ENCODE peak calls at places on chromosomes 16 and 17, in eight cellular contexts. Z is adrenal gland; R is CD8-positive, alpha-beta memory T cell; P is body of pancreas; U is cardiac muscle cell; B is fibroblast of lung; Q is ovary; L is esophagus squamous epithelium. D is an unnamed sample. For H3K4me1, the result is how much of the 10 kb centered on the place peaks cover.

GRCh38 chr16:50614956-50615727 is 66.0 kb downstream of the SNX20 start:
- DNase-seq in B (no peak), U (no peak), R (no peak), L (no peak), P (no peak), Z (no peak), Q (no peak), D (no peak)

GRCh38 chr17:39164675-39165143 is 1.3 kb downstream of the ARL5C start:
- DNase-seq in Q (peak), B (peak), L (no peak), R (peak), P (peak), U (peak), Z (peak), D (peak)

GRCh38 chr16:20763461-20764232 is at the start of gene ACSM3:
- DNase-seq in L (no peak), Z (peak), B (peak), U (peak), P (peak), R (peak), Q (peak), D (no peak)

GRCh38 chr16:16159662-16160061 is 63.6 kb downstream of the ABCC6 start:
- DNase-seq in B (no peak), U (no peak), P (no peak), Q (no peak), Z (no peak), R (no peak), L (no peak), D (no peak)

GRCh38 chr17:21194688-21195087 is 19.3 kb downstream of the TMEM11 start:
- DNase-seq in Z (peak), Q (peak), L (no peak), B (peak), P (no peak), R (no peak), U (peak), D (peak)

GRCh38 chr16:78028018-78028417 is 5.7 kb downstream of the CLEC3A start:
- DNase-seq in R (no peak), U (no peak), Z (no peak), Q (no peak), B (no peak), P (no peak), L (no peak), D (no peak)

GRCh38 chr17:56499799-56500388 is 93.6 kb upstream of the NOG start:
- DNase-seq in L (no peak), R (no peak), U (peak), Z (no peak), P (no peak), B (peak), Q (no peak), D (no peak)

GRCh38 chr16:50696575-50697420 is 3.4 kb downstream of the NOD2 start:
- DNase-seq in U (peak), B (peak), L (peak), P (peak), Q (peak), Z (peak), R (peak), D (peak)

GRCh38 chr17:49076575-49077384 is 55.8 kb upstream of the B4GALNT2 start:
- DNase-seq in U (peak), B (peak), P (no peak), R (no peak), Q (no peak), Z (no peak), L (no peak), D (no peak)

GRCh38 chr16:5045499-5046115 is 11.9 kb upstream of the NAGPA start:
- DNase-seq in Q (no peak), Z (no peak), L (no peak), B (no peak), R (peak), U (no peak), P (no peak), D (no peak)

GRCh38 chr17:43881176-43881575 is 26.2 kb downstream of the MPP2 start:
- DNase-seq in Z (no peak), P (no peak), U (no peak), L (no peak), R (no peak), Q (no peak), B (no peak), D (no peak)

GRCh38 chr17:77280304-77280910 is 139.6 kb downstream of the SEC14L1 start:
- DNase-seq in P (no peak), Z (no peak), R (no peak), U (peak), L (no peak), B (peak), Q (no peak), D (peak)

GRCh38 chr16:5465714-5466113 is 368.1 kb upstream of the EEF2KMT start:
- DNase-seq in L (no peak), B (no peak), R (no peak), Z (no peak), Q (no peak), U (no peak), P (no peak), D (no peak)

GRCh38 chr17:67215991-67216421 is 29.0 kb downstream of the HELZ start:
- DNase-seq in Z (no peak), R (no peak), Q (no peak), U (no peak), L (no peak), P (peak), B (peak), D (no peak)

GRCh38 chr16:55999683-56000082 is 124.5 kb upstream of the CES5A start:
- DNase-seq in L (no peak), P (no peak), R (no peak), Z (no peak), U (no peak), B (no peak), Q (no peak), D (no peak)

GRCh38 chr16:48498761-48499600 is 111.0 kb downstream of the N4BP1 start:
- DNase-seq in R (no peak), Q (peak), U (peak), P (peak), B (peak), Z (peak), L (no peak), D (no peak)

GRCh38 chr16:88763502-88764053 is 21.4 kb downstream of the PIEZO1 start:
- DNase-seq in U (no peak), P (peak), B (no peak), R (no peak), Z (no peak), Q (no peak), L (no peak), D (no peak)

GRCh38 chr17:79014158-79014758 is 4.7 kb upstream of the CANT1 start:
- DNase-seq in L (no peak), P (no peak), Q (no peak), Z (no peak), B (no peak), U (no peak), R (no peak), D (no peak)

GRCh38 chr17:48624544-48625501 is 1.3 kb downstream of the HOXB9 start:
- DNase-seq in Q (no peak), Z (no peak), L (no peak), B (no peak), R (no peak), U (no peak), P (no peak), D (no peak)

GRCh38 chr17:79192503-79193500 is 118.2 kb downstream of the ENGASE start:
- DNase-seq in L (no peak), Q (no peak), R (no peak), B (peak), U (peak), Z (peak), P (peak), D (peak)

GRCh38 chr17:8832711-8833352 is 33.7 kb upstream of the MFSD6L start:
- DNase-seq in R (no peak), Z (no peak), P (peak), B (no peak), L (no peak), U (no peak), Q (no peak), D (no peak)

GRCh38 chr17:69047368-69048263 is 13.1 kb downstream of the ABCA9 start:
- DNase-seq in U (peak), L (no peak), P (peak), R (no peak), Q (peak), B (peak), Z (peak), D (peak)

GRCh38 chr16:23348579-23349469 is 46.7 kb downstream of the SCNN1B start:
- DNase-seq in R (no peak), L (no peak), Q (no peak), B (no peak), Z (no peak), U (peak), P (no peak), D (no peak)

GRCh38 chr17:73293031-73293430 is 18.8 kb downstream of the CDC42EP4 start:
- DNase-seq in U (no peak), B (no peak), R (no peak), L (no peak), P (peak), Q (no peak), Z (no peak), D (no peak)
- H3K4me1 ChIP-seq in U (under half), B (under half), R (under half), L (half or more), P (half or more), Q (under half), Z (half or more), D (half or more)

GRCh38 chr17:41578971-41579370 is 7.1 kb upstream of the KRT9 start:
- DNase-seq in Z (no peak), Q (no peak), P (no peak), L (no peak), B (no peak), U (no peak), R (no peak), D (no peak)

GRCh38 chr17:41578538-41578937 is 6.7 kb upstream of the KRT9 start:
- DNase-seq in B (no peak), U (no peak), Q (no peak), Z (no peak), L (no peak), P (no peak), R (no peak), D (no peak)

GRCh38 chr17:41579484-41580243 is 7.0 kb downstream of the KRT14 start:
- DNase-seq in R (peak), L (no peak), Q (peak), B (peak), U (peak), P (peak), Z (peak), D (peak)

GRCh38 chr17:41571561-41572434 is at the start of gene KRT9:
- DNase-seq in P (no peak), B (no peak), U (no peak), L (no peak), Q (no peak), R (no peak), Z (no peak), D (no peak)

DNA sequence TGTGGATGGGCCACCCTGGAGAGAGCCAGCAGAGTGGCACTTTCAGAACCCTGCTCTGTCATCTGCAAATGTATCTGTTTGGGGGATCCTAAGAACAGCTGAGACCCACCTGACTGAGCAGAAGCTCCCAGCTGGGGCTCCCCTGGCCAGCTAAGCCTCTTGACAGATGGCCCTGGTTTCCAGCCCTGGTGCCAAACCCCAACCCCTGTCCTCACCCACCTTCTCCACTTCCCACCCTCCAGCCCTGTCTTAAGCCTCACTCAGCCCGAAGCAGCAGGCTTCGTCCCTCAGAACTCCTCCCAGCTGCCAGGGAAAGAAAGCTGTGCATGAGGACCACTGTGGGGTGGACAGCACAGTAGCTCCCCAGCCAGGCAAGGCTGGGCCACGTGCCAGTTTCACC is 3.5 kb upstream of the KRT9 start:
- DNase-seq in U (no peak), P (no peak), R (no peak), B (no peak), Z (no peak), L (no peak), Q (no peak), D (no peak)
- H3K27ac ChIP-seq in U (no peak), P (no peak), R (no peak), B (no peak), Z (no peak), L (no peak), Q (no peak), D (no peak)

GRCh38 chr17:1593630-1593931 is 31.0 kb upstream of the PITPNA start:
- DNase-seq in B (no peak), P (no peak), Z (no peak), R (no peak), L (no peak), U (no peak), Q (no peak), D (no peak)
- H3K4me1 ChIP-seq in B (under half), P (under half), Z (under half), R (under half), L (under half), U (under half), Q (under half), D (under half)

GRCh38 chr16:69424053-69424934 is at the start of gene CYB5B:
- DNase-seq in L (peak), P (peak), B (peak), R (peak), Z (peak), U (peak), Q (peak), D (peak)
- H3K27ac ChIP-seq in L (peak), P (peak), B (peak), R (peak), Z (peak), U (peak), Q (peak), D (peak)

GRCh38 chr17:74671031-74671771 is 41.5 kb downstream of the CD300LF start:
- DNase-seq in Q (peak), Z (peak), B (peak), L (no peak), P (peak), U (peak), R (peak), D (peak)
- H3K4me1 ChIP-seq in Q (under half), Z (under half), B (under half), L (under half), P (under half), U (under half), R (under half), D (under half)

GRCh38 chr17:45705123-45706009 is 78.8 kb upstream of the CRHR1 start:
- DNase-seq in P (no peak), R (no peak), B (no peak), Z (no peak), Q (no peak), L (no peak), U (no peak), D (no peak)
- H3K27ac ChIP-seq in P (no peak), R (no peak), B (no peak), Z (no peak), Q (no peak), L (no peak), U (no peak), D (no peak)

GRCh38 chr16:57145046-57145963 is 40.5 kb downstream of the PSME3IP1 start:
- DNase-seq in P (no peak), B (no peak), L (no peak), U (peak), Z (no peak), Q (no peak), R (no peak), D (no peak)
- H3K4me1 ChIP-seq in P (under half), B (under half), L (half or more), U (under half), Z (under half), Q (under half), R (under half), D (half or more)

GRCh38 chr17:76265624-76266243 is 586 bp downstream of the UBALD2 start:
- DNase-seq in Q (peak), Z (peak), L (no peak), B (peak), R (peak), U (peak), P (peak), D (peak)
- H3K27ac ChIP-seq in Q (peak), Z (peak), L (peak), B (peak), R (peak), U (peak), P (peak), D (peak)